ENCODE peak calls at places on chromosome 15, in ten cellular contexts. One of them, this sample, is unnamed.

GRCh38 chr15:99253381-99254090 is 2.3 kb downstream of the LRRC28 start:
- DNase-seq in IMR-90: peak
- DNase-seq in RPMI7951: peak
- DNase-seq in GM12865: no peak
- DNase-seq in T-cell: no peak
- DNase-seq in Peyer's patch: no peak
- DNase-seq in keratinocyte: no peak
- DNase-seq in endodermal cell: no peak
- DNase-seq in GM12864: no peak
- DNase-seq in fibroblast of gingiva: peak
- DNase-seq in this sample: no peak

GRCh38 chr15:73856458-73857192 is 16.7 kb upstream of the TBC1D21 start:
- DNase-seq in IMR-90: no peak
- DNase-seq in RPMI7951: peak
- DNase-seq in GM12865: no peak
- DNase-seq in T-cell: no peak
- DNase-seq in Peyer's patch: peak
- DNase-seq in keratinocyte: no peak
- DNase-seq in endodermal cell: peak
- DNase-seq in GM12864: no peak
- DNase-seq in fibroblast of gingiva: no peak
- DNase-seq in this sample: no peak

GRCh38 chr15:29862271-29862670 is 40.0 kb upstream of the TJP1 start:
- DNase-seq in IMR-90: peak
- DNase-seq in RPMI7951: no peak
- DNase-seq in GM12865: no peak
- DNase-seq in T-cell: no peak
- DNase-seq in Peyer's patch: no peak
- DNase-seq in keratinocyte: no peak
- DNase-seq in endodermal cell: no peak
- DNase-seq in GM12864: no peak
- DNase-seq in fibroblast of gingiva: no peak
- DNase-seq in this sample: no peak

GRCh38 chr15:62605292-62605691 is 437.3 kb upstream of the TPM1 start:
- DNase-seq in IMR-90: no peak
- DNase-seq in RPMI7951: no peak
- DNase-seq in GM12865: no peak
- DNase-seq in T-cell: no peak
- DNase-seq in Peyer's patch: no peak
- DNase-seq in keratinocyte: no peak
- DNase-seq in endodermal cell: no peak
- DNase-seq in GM12864: no peak
- DNase-seq in fibroblast of gingiva: no peak
- DNase-seq in this sample: no peak

GRCh38 chr15:66006986-66007385 is 137.7 kb downstream of the RAB11A start:
- DNase-seq in IMR-90: no peak
- DNase-seq in RPMI7951: peak
- DNase-seq in GM12865: no peak
- DNase-seq in T-cell: no peak
- DNase-seq in Peyer's patch: no peak
- DNase-seq in keratinocyte: no peak
- DNase-seq in endodermal cell: no peak
- DNase-seq in GM12864: no peak
- DNase-seq in fibroblast of gingiva: peak
- DNase-seq in this sample: no peak

GRCh38 chr15:42031211-42031915 is 10.5 kb upstream of the PLA2G4E start:
- DNase-seq in IMR-90: no peak
- DNase-seq in RPMI7951: no peak
- DNase-seq in GM12865: no peak
- DNase-seq in T-cell: no peak
- DNase-seq in Peyer's patch: no peak
- DNase-seq in keratinocyte: no peak
- DNase-seq in endodermal cell: no peak
- DNase-seq in GM12864: no peak
- DNase-seq in fibroblast of gingiva: no peak
- DNase-seq in this sample: no peak

GRCh38 chr15:95365615-95366107 is 964.8 kb upstream of the NR2F2 start:
- DNase-seq in IMR-90: peak
- DNase-seq in RPMI7951: no peak
- DNase-seq in GM12865: peak
- DNase-seq in T-cell: no peak
- DNase-seq in Peyer's patch: no peak
- DNase-seq in keratinocyte: no peak
- DNase-seq in endodermal cell: no peak
- DNase-seq in GM12864: no peak
- DNase-seq in fibroblast of gingiva: no peak
- DNase-seq in this sample: no peak

GRCh38 chr15:89408512-89409183 is 74.0 kb upstream of the POLG start:
- DNase-seq in IMR-90: peak
- DNase-seq in RPMI7951: no peak
- DNase-seq in GM12865: no peak
- DNase-seq in T-cell: no peak
- DNase-seq in Peyer's patch: no peak
- DNase-seq in keratinocyte: no peak
- DNase-seq in endodermal cell: no peak
- DNase-seq in GM12864: no peak
- DNase-seq in fibroblast of gingiva: no peak
- DNase-seq in this sample: no peak

GRCh38 chr15:75452968-75453702 is 1.6 kb upstream of the SIN3A start:
- DNase-seq in IMR-90: no peak
- DNase-seq in RPMI7951: peak
- DNase-seq in GM12865: peak
- DNase-seq in T-cell: peak
- DNase-seq in Peyer's patch: peak
- DNase-seq in keratinocyte: no peak
- DNase-seq in endodermal cell: peak
- DNase-seq in GM12864: no peak
- DNase-seq in fibroblast of gingiva: no peak
- DNase-seq in this sample: peak

GRCh38 chr15:32636410-32636809 is 5.1 kb upstream of the SCG5 start:
- DNase-seq in IMR-90: no peak
- DNase-seq in RPMI7951: no peak
- DNase-seq in GM12865: no peak
- DNase-seq in T-cell: no peak
- DNase-seq in Peyer's patch: no peak
- DNase-seq in keratinocyte: no peak
- DNase-seq in endodermal cell: no peak
- DNase-seq in GM12864: no peak
- DNase-seq in fibroblast of gingiva: peak
- DNase-seq in this sample: no peak

GRCh38 chr15:101048191-101049011 is 129.2 kb downstream of the LRRK1 start:
- DNase-seq in IMR-90: no peak
- DNase-seq in RPMI7951: no peak
- DNase-seq in GM12865: no peak
- DNase-seq in T-cell: no peak
- DNase-seq in Peyer's patch: peak
- DNase-seq in keratinocyte: no peak
- DNase-seq in endodermal cell: peak
- DNase-seq in GM12864: no peak
- DNase-seq in fibroblast of gingiva: no peak
- DNase-seq in this sample: no peak

GRCh38 chr15:78209646-78210348 is 24.6 kb downstream of the ACSBG1 start:
- DNase-seq in IMR-90: no peak
- DNase-seq in RPMI7951: no peak
- DNase-seq in GM12865: no peak
- DNase-seq in T-cell: no peak
- DNase-seq in Peyer's patch: peak
- DNase-seq in keratinocyte: no peak
- DNase-seq in endodermal cell: peak
- DNase-seq in GM12864: no peak
- DNase-seq in fibroblast of gingiva: no peak
- DNase-seq in this sample: no peak

GRCh38 chr15:50633653-50634052 is 52.9 kb downstream of the TRPM7 start:
- DNase-seq in IMR-90: peak
- DNase-seq in RPMI7951: no peak
- DNase-seq in GM12865: no peak
- DNase-seq in T-cell: no peak
- DNase-seq in Peyer's patch: no peak
- DNase-seq in keratinocyte: no peak
- DNase-seq in endodermal cell: no peak
- DNase-seq in GM12864: no peak
- DNase-seq in fibroblast of gingiva: peak
- DNase-seq in this sample: no peak

GRCh38 chr15:65303687-65304392 is 637 bp upstream of the RNU5B-1 start:
- DNase-seq in IMR-90: peak
- DNase-seq in RPMI7951: peak
- DNase-seq in GM12865: peak
- DNase-seq in T-cell: peak
- DNase-seq in Peyer's patch: peak
- DNase-seq in keratinocyte: no peak
- DNase-seq in endodermal cell: peak
- DNase-seq in GM12864: no peak
- DNase-seq in fibroblast of gingiva: peak
- DNase-seq in this sample: no peak

GRCh38 chr15:36982441-36982840 is 117.9 kb downstream of the MEIS2 start:
- DNase-seq in IMR-90: peak
- DNase-seq in RPMI7951: no peak
- DNase-seq in GM12865: no peak
- DNase-seq in T-cell: no peak
- DNase-seq in Peyer's patch: no peak
- DNase-seq in keratinocyte: no peak
- DNase-seq in endodermal cell: no peak
- DNase-seq in GM12864: no peak
- DNase-seq in fibroblast of gingiva: peak
- DNase-seq in this sample: no peak

GRCh38 chr15:91887921-91888373 is 34.4 kb downstream of the SLCO3A1 start:
- DNase-seq in IMR-90: no peak
- DNase-seq in RPMI7951: no peak
- DNase-seq in GM12865: no peak
- DNase-seq in T-cell: no peak
- DNase-seq in Peyer's patch: no peak
- DNase-seq in keratinocyte: no peak
- DNase-seq in endodermal cell: no peak
- DNase-seq in GM12864: no peak
- DNase-seq in fibroblast of gingiva: peak
- DNase-seq in this sample: no peak

GRCh38 chr15:101617390-101617965 is 34.7 kb downstream of the TM2D3 start:
- DNase-seq in IMR-90: no peak
- DNase-seq in RPMI7951: peak
- DNase-seq in GM12865: no peak
- DNase-seq in T-cell: no peak
- DNase-seq in Peyer's patch: no peak
- DNase-seq in keratinocyte: no peak
- DNase-seq in endodermal cell: no peak
- DNase-seq in GM12864: no peak
- DNase-seq in fibroblast of gingiva: no peak
- DNase-seq in this sample: no peak

GRCh38 chr15:86650084-86650483 is 570.4 kb downstream of the AGBL1 start:
- DNase-seq in IMR-90: no peak
- DNase-seq in RPMI7951: peak
- DNase-seq in GM12865: peak
- DNase-seq in T-cell: no peak
- DNase-seq in Peyer's patch: no peak
- DNase-seq in keratinocyte: no peak
- DNase-seq in endodermal cell: no peak
- DNase-seq in GM12864: no peak
- DNase-seq in fibroblast of gingiva: no peak
- DNase-seq in this sample: no peak

GRCh38 chr15:100880139-100880896 is 687 bp downstream of the ALDH1A3 start:
- DNase-seq in IMR-90: no peak
- DNase-seq in RPMI7951: peak
- DNase-seq in GM12865: no peak
- DNase-seq in T-cell: no peak
- DNase-seq in Peyer's patch: no peak
- DNase-seq in keratinocyte: no peak
- DNase-seq in endodermal cell: peak
- DNase-seq in GM12864: no peak
- DNase-seq in fibroblast of gingiva: no peak
- DNase-seq in this sample: no peak

This sample was measured in tibial nerve.